ENCODE peak calls at places on chromosome 19, in five cellular contexts. C is upper lobe of right lung; R is H1; A is CD4-positive, alpha-beta memory T cell; Y is CD8-positive, alpha-beta memory T cell. Z is an unnamed sample. For H3K4me1, the result is how much of the 10 kb centered on the place peaks cover.

GRCh38 chr19:3163943-3164342 is 14.6 kb upstream of the S1PR4 start:
- DNase-seq in C (no peak), Y (no peak), R (no peak), A (no peak), Z (no peak)

GRCh38 chr19:12703056-12703455 is 6.6 kb upstream of the FBXW9 start:
- DNase-seq in Y (no peak), A (no peak), C (no peak), R (peak), Z (no peak)

GRCh38 chr19:54335979-54336892 is 2.7 kb downstream of the LILRA4 start:
- DNase-seq in R (no peak), Y (no peak), C (peak), A (no peak), Z (no peak)

GRCh38 chr19:45809643-45810159 is 5.4 kb downstream of the RSPH6A start:
- DNase-seq in Y (no peak), C (no peak), R (no peak), A (no peak), Z (no peak)

GRCh38 chr19:55703790-55704215 is 28.8 kb downstream of the EPN1 start:
- DNase-seq in C (peak), Y (peak), R (peak), A (peak), Z (no peak)

GRCh38 chr19:50817941-50818858 is 5.4 kb downstream of the KLK1 start:
- DNase-seq in Y (no peak), C (peak), A (no peak), R (peak), Z (peak)

GRCh38 chr19:35206379-35206778 is 22.2 kb downstream of the FAM187B start:
- DNase-seq in A (peak), Y (peak), R (peak), C (no peak), Z (no peak)

GRCh38 chr19:5451494-5451893 is 3.7 kb upstream of the ZNRF4 start:
- DNase-seq in Y (no peak), R (no peak), A (no peak), C (no peak), Z (no peak)

GRCh38 chr19:10230904-10231623 is at the start of gene S1PR2:
- DNase-seq in C (peak), R (peak), A (peak), Y (peak), Z (peak)

GRCh38 chr19:35458821-35459391 is 10.8 kb downstream of the FFAR2 start:
- DNase-seq in A (no peak), C (no peak), R (no peak), Y (no peak), Z (no peak)

DNA sequence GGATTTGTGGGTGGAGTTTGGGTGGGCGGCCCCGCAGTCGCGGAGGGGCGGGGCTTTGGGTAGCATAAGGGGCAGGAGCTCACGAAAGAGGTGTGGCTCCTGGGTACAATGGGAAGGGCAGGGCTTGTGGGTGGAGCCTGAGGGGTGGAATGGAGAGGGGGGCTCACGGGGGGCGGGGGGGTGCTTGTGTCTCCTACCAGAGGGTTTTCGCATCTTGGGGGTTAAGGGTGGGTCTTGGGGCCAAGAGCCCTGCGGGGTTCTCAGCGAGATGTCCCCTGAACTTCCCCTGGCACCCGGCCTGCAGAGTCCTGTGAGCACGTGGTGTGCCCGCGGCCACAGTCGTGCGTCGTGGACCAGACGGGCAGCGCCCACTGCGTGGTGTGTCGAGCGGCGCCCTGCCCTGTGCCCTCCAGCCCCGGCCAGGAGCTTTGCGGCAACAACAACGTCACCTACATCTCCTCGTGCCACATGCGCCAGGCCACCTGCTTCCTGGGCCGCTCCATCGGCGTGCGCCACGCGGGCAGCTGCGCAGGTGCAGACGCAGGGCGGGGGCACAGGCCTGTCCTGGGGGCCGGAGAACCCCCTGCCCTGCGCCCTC is 4.9 kb downstream of the FSTL3 start:
- DNase-seq in A (peak), R (no peak), C (peak), Y (peak), Z (no peak)
- H3K27ac ChIP-seq in A (peak), R (no peak), C (peak), Y (peak), Z (peak)

DNA sequence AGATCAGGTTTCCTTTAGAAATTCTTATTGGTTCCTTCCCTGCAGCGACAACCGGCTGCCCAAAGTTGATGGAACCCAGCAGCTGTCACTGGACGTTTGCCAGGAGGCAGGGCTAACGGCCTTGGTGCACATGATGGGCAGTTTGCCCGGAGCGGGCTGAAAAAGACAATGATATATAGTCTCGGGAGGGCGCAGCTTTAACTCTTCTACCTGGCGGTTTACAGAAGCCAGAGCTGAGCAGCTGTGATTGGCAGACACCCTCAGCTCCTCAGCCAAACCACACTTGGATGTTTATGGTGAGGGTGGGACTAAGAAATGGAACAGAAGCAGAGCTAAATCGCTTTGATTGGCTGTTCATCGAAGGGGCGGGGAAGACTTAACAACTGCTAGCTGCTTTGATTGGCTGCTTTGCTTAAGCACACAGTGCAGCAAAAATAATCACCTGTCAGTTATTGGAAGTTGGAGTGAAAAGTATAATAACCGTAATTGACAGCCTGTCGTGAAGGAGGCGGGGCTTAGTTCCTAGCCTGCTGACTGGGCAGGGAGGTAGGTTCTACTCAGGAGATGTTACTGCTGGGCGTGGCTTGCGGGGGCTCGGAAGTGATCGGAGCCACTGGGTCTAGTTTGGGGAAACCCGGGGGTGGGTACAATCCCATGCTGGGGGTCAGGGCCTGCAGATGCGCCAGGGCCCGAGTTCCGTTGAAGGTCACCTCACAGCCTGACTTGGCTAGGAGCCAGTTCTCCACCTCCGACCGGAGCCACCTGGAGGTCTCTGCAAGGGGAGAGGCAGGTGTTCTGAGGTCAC is 7.5 kb downstream of the EMP3 start:
- DNase-seq in C (peak), A (peak), R (peak), Y (peak), Z (peak)
- H3K4me1 ChIP-seq in C (under half), A (half or more), R (under half), Y (half or more), Z (under half)

GRCh38 chr19:1106841-1107654 is 3.3 kb downstream of the GPX4 start:
- DNase-seq in R (no peak), Y (no peak), C (no peak), A (no peak), Z (peak)
- H3K4me3 ChIP-seq in R (no peak), Y (no peak), C (no peak), A (no peak), Z (no peak)

GRCh38 chr19:17025361-17025760 is 1.2 kb downstream of the CPAMD8 start:
- DNase-seq in A (no peak), R (no peak), Y (no peak), C (no peak), Z (no peak)
- H3K27ac ChIP-seq in A (no peak), R (no peak), Y (no peak), C (peak), Z (no peak)

GRCh38 chr19:1841209-1841924 is 6.9 kb downstream of the REXO1 start:
- DNase-seq in A (no peak), R (no peak), C (no peak), Y (no peak), Z (no peak)

GRCh38 chr19:1843116-1843515 is 5.2 kb downstream of the REXO1 start:
- DNase-seq in C (no peak), Y (no peak), R (no peak), A (no peak), Z (no peak)

GRCh38 chr19:1844536-1845515 is 3.5 kb downstream of the REXO1 start:
- DNase-seq in C (no peak), R (no peak), A (no peak), Y (no peak), Z (no peak)

GRCh38 chr19:1845642-1846041 is 2.6 kb downstream of the REXO1 start:
- DNase-seq in C (no peak), Y (no peak), A (no peak), R (no peak), Z (no peak)

GRCh38 chr19:1843646-1844394 is 4.5 kb downstream of the REXO1 start:
- DNase-seq in C (no peak), A (no peak), Y (no peak), R (no peak), Z (no peak)
- H3K4me1 ChIP-seq in C (half or more), A (half or more), Y (half or more), R (under half), Z (under half)

GRCh38 chr19:32735936-32736335 is 16.4 kb downstream of the TDRD12 start:
- DNase-seq in R (no peak), C (no peak), Y (no peak), A (no peak), Z (no peak)
- H3K4me3 ChIP-seq in R (no peak), C (no peak), Y (no peak), A (no peak), Z (no peak)

GRCh38 chr19:18436651-18437478 is 1.1 kb downstream of the ISYNA1 start:
- DNase-seq in Y (peak), R (peak), C (peak), A (peak), Z (peak)
- H3K27ac ChIP-seq in Y (no peak), R (peak), C (no peak), A (peak), Z (no peak)

Z was measured in adrenal gland.